ENCODE peak calls at places on chromosomes 4 and X, in ten cellular contexts. P is transverse colon; S is CD4-positive, alpha-beta memory T cell; X is IMR-90; Z is MM.1S; O is mucosa of descending colon; T is A549; Q is DND-41; R is SK-N-SH; G is H9. D is an unnamed sample.

GRCh38 chr4:151677193-151677592 is 83.6 kb downstream of the GATB start:
- DNase-seq in S (no peak), X (no peak), O (no peak), Z (no peak), Q (no peak), G (no peak), R (no peak), P (no peak), T (no peak), D (no peak)

GRCh38 chr4:185782523-185782922 is 29.5 kb downstream of the SORBS2 start:
- DNase-seq in G (no peak), R (peak; percentile 28), Q (no peak), Z (no peak), P (no peak), X (peak; percentile 65), T (peak; percentile 3), O (no peak), S (no peak), D (no peak)

GRCh38 chr4:85720736-85721135 is 245.8 kb downstream of the ARHGAP24 start:
- DNase-seq in R (no peak), S (no peak), Q (no peak), X (peak; percentile 23), P (no peak), G (no peak), O (no peak), Z (no peak), T (peak; percentile 17), D (no peak)

GRCh38 chr4:183140911-183141320 is 41.9 kb downstream of the WWC2 start:
- DNase-seq in X (peak; percentile 76), O (no peak), P (no peak), Q (no peak), Z (no peak), G (no peak), S (no peak), T (no peak), R (no peak), D (no peak)

GRCh38 chr4:80071643-80072606 is 1.1 kb downstream of the ANTXR2 start:
- DNase-seq in Q (peak; percentile 78), G (peak; percentile 73), O (peak; percentile 70), X (peak; percentile 22), T (no peak), R (no peak), Z (no peak), S (peak; percentile 80), P (peak; percentile 55), D (peak; percentile 34)

GRCh38 chrX:28408017-28408723 is 179.1 kb upstream of the IL1RAPL1 start:
- DNase-seq in R (no peak), T (no peak), Z (no peak), P (no peak), S (no peak), O (no peak), Q (no peak), X (no peak), G (no peak), D (no peak)

GRCh38 chr4:136526517-136526916 is 1005.8 kb downstream of the PCDH18 start:
- DNase-seq in O (no peak), R (no peak), Z (no peak), P (no peak), Q (no peak), T (no peak), G (no peak), X (no peak), S (no peak), D (no peak)

GRCh38 chrX:12871181-12871580 is 4.3 kb downstream of the TLR7 start:
- DNase-seq in P (no peak), G (no peak), Q (no peak), X (no peak), O (no peak), T (no peak), Z (no peak), S (no peak), R (no peak), D (no peak)

GRCh38 chrX:47482512-47483309 is at the start of gene ZNF41:
- DNase-seq in O (peak; percentile 80), P (peak; percentile 74), Q (peak; percentile 78), X (peak; percentile 78), Z (peak; percentile 87), G (peak; percentile 84), R (peak; percentile 82), T (peak; percentile 86), S (peak; percentile 86), D (peak; percentile 79)

GRCh38 chr4:121742794-121743193 is 22.2 kb downstream of the SMIM43 start:
- DNase-seq in T (no peak), S (no peak), O (no peak), R (no peak), P (no peak), Q (no peak), Z (no peak), G (no peak), X (no peak), D (no peak)

GRCh38 chrX:54043696-54044125 is 562 bp downstream of the PHF8 start:
- DNase-seq in R (peak; percentile 44), G (peak; percentile 57), S (peak; percentile 50), Z (peak; percentile 41), X (peak; percentile 10), O (peak; percentile 69), T (no peak), Q (peak; percentile 40), P (peak; percentile 49), D (peak; percentile 18)

GRCh38 chrX:69197690-69198089 is 32.4 kb upstream of the PJA1 start:
- DNase-seq in T (no peak), G (no peak), S (no peak), Z (no peak), X (no peak), O (no peak), Q (no peak), P (no peak), R (peak; percentile 76), D (no peak)

GRCh38 chrX:28120076-28120475 is 138.8 kb upstream of the DCAF8L1 start:
- DNase-seq in S (no peak), Z (no peak), R (no peak), T (no peak), X (no peak), P (no peak), Q (no peak), G (no peak), O (no peak), D (no peak)

GRCh38 chr4:76198411-76199237 is 15.0 kb downstream of the SCARB2 start:
- DNase-seq in T (no peak), X (peak; percentile 89), Z (peak; percentile 86), O (peak; percentile 60), R (peak; percentile 61), G (no peak), Q (peak; percentile 23), P (peak; percentile 85), S (no peak), D (no peak)

GRCh38 chr4:76197001-76197743 is 16.5 kb downstream of the SCARB2 start:
- DNase-seq in S (no peak), O (no peak), T (no peak), Z (no peak), P (no peak), R (no peak), Q (no peak), X (peak; percentile 41), G (no peak), D (no peak)

GRCh38 chr4:76199664-76200211 is 13.9 kb downstream of the SCARB2 start:
- DNase-seq in Z (peak; percentile 97), Q (no peak), P (peak; percentile 81), O (peak; percentile 71), S (peak; percentile 40), R (no peak), X (peak; percentile 31), T (no peak), G (peak; percentile 33), D (no peak)

GRCh38 chr4:76195326-76195725 is 18.3 kb downstream of the SCARB2 start:
- DNase-seq in X (no peak), T (no peak), G (no peak), P (no peak), S (no peak), R (no peak), O (no peak), Q (no peak), Z (no peak), D (no peak)

GRCh38 chr4:76197971-76198410 is 15.6 kb downstream of the SCARB2 start:
- DNase-seq in G (no peak), P (peak; percentile 64), Q (no peak), R (peak; percentile 58), O (peak; percentile 59), T (no peak), Z (peak; percentile 78), S (no peak), X (peak; percentile 69), D (no peak)
- H3K4me1 ChIP-seq in G (peaks cover 2% of the 10 kb centered on the region), P (peaks cover 72% of the 10 kb centered on the region), Q (peaks cover 14% of the 10 kb centered on the region), R (peaks cover 46% of the 10 kb centered on the region), O (peaks cover 48% of the 10 kb centered on the region), T (peaks cover 43% of the 10 kb centered on the region), Z (peaks cover 53% of the 10 kb centered on the region), S (peaks cover 21% of the 10 kb centered on the region), X (peaks cover 35% of the 10 kb centered on the region), D (peaks cover 23% of the 10 kb centered on the region)

GRCh38 chr4:70000713-70001112 is 4.9 kb downstream of the STATH start:
- DNase-seq in Z (no peak), P (no peak), O (no peak), X (no peak), G (no peak), R (no peak), S (no peak), T (no peak), Q (no peak), D (no peak)
- H3K4me1 ChIP-seq in Z (no peaks in the 10 kb centered on the region), P (no peaks in the 10 kb centered on the region), O (no peaks in the 10 kb centered on the region), X (no peaks in the 10 kb centered on the region), G (no peaks in the 10 kb centered on the region), R (no peaks in the 10 kb centered on the region), S (no peaks in the 10 kb centered on the region), T (no peaks in the 10 kb centered on the region), Q (no peaks in the 10 kb centered on the region), D (no peaks in the 10 kb centered on the region)

GRCh38 chrX:148573119-148573518 is 72.7 kb downstream of the AFF2 start:
- DNase-seq in T (no peak), X (no peak), Z (no peak), G (peak; percentile 33), P (no peak), R (no peak), O (no peak), Q (no peak), S (no peak), D (no peak)
- H3K4me1 ChIP-seq in T (no peaks in the 10 kb centered on the region), X (no peaks in the 10 kb centered on the region), Z (no peaks in the 10 kb centered on the region), G (peaks cover 3% of the 10 kb centered on the region), P (no peaks in the 10 kb centered on the region), R (no peaks in the 10 kb centered on the region), O (no peaks in the 10 kb centered on the region), Q (peaks cover 6% of the 10 kb centered on the region), S (no peaks in the 10 kb centered on the region), D (no peaks in the 10 kb centered on the region)

GRCh38 chr4:124118061-124118460 is 594.5 kb downstream of the ANKRD50 start:
- DNase-seq in G (no peak), T (no peak), Q (no peak), O (no peak), S (no peak), Z (no peak), P (no peak), R (no peak), X (no peak), D (no peak)

GRCh38 chr4:124121511-124121934 is 591.0 kb downstream of the ANKRD50 start:
- DNase-seq in T (no peak), S (no peak), P (no peak), Z (no peak), Q (no peak), X (peak; percentile 43), G (no peak), O (no peak), R (no peak), D (no peak)

DNA sequence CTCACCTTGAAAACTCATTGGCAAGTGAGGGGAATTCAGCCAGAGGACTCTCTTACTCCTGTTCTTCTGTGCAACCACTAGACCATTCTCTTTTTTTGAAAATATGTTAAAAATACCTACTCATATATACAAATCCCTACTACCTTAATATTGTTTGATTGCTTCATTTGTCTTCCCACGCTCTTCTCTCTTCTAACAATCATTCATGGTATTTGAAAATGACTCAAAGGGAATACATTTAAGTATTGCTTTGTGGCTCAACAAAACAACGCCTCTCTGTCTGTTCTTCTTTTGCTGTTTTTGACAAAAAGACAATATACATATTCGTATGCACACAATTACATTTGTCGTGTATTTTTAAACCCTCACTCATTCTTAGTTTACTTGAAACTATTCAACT is 589.4 kb downstream of the ANKRD50 start:
- DNase-seq in O (no peak), R (no peak), G (no peak), T (no peak), S (no peak), Q (no peak), X (no peak), P (no peak), Z (no peak), D (no peak)
- H3K4me1 ChIP-seq in O (no peaks in the 10 kb centered on the region), R (no peaks in the 10 kb centered on the region), G (no peaks in the 10 kb centered on the region), T (no peaks in the 10 kb centered on the region), S (no peaks in the 10 kb centered on the region), Q (no peaks in the 10 kb centered on the region), X (no peaks in the 10 kb centered on the region), P (no peaks in the 10 kb centered on the region), Z (no peaks in the 10 kb centered on the region), D (no peaks in the 10 kb centered on the region)

D was measured in CD8-positive, alpha-beta memory T cell.